ENCODE peak calls at places on chromosomes 6 and 20, in five cellular contexts. One of them, this sample, is unnamed.

GRCh38 chr6:167653561-167653960 is 173.2 kb upstream of the AFDN start:
- DNase-seq in transverse colon: no peak
- DNase-seq in endothelial cell: no peak
- DNase-seq in CD8-positive, alpha-beta T cell: no peak
- DNase-seq in lung: no peak
- DNase-seq in this sample: no peak

GRCh38 chr6:148223424-148223842 is 119.2 kb upstream of the SASH1 start:
- DNase-seq in CD8-positive, alpha-beta T cell: no peak
- DNase-seq in transverse colon: no peak
- DNase-seq in endothelial cell: no peak
- DNase-seq in lung: no peak
- DNase-seq in this sample: no peak

GRCh38 chr6:146526192-146526591 is 17.4 kb upstream of the RAB32 start:
- DNase-seq in lung: no peak
- DNase-seq in transverse colon: no peak
- DNase-seq in endothelial cell: no peak
- DNase-seq in CD8-positive, alpha-beta T cell: no peak
- DNase-seq in this sample: no peak

GRCh38 chr20:9075264-9076095 is 6.6 kb downstream of the PLCB4 start:
- DNase-seq in lung: no peak
- DNase-seq in CD8-positive, alpha-beta T cell: no peak
- DNase-seq in endothelial cell: no peak
- DNase-seq in transverse colon: no peak
- DNase-seq in this sample: no peak

GRCh38 chr20:53943522-53944291 is 126.7 kb downstream of the BCAS1 start:
- DNase-seq in endothelial cell: no peak
- DNase-seq in CD8-positive, alpha-beta T cell: no peak
- DNase-seq in transverse colon: no peak
- DNase-seq in lung: no peak
- DNase-seq in this sample: no peak

GRCh38 chr6:34630040-34630439 is 66.5 kb downstream of the ILRUN start:
- DNase-seq in endothelial cell: no peak
- DNase-seq in lung: no peak
- DNase-seq in CD8-positive, alpha-beta T cell: no peak
- DNase-seq in transverse colon: no peak
- DNase-seq in this sample: no peak

GRCh38 chr20:17227669-17228623 is 1.1 kb downstream of the PCSK2 start:
- DNase-seq in CD8-positive, alpha-beta T cell: no peak
- DNase-seq in endothelial cell: peak
- DNase-seq in lung: no peak
- DNase-seq in transverse colon: no peak
- DNase-seq in this sample: no peak

GRCh38 chr20:11717562-11717961 is 200.1 kb upstream of the BTBD3 start:
- DNase-seq in endothelial cell: no peak
- DNase-seq in CD8-positive, alpha-beta T cell: no peak
- DNase-seq in transverse colon: no peak
- DNase-seq in lung: no peak
- DNase-seq in this sample: no peak

GRCh38 chr6:5968817-5969726 is 37.7 kb downstream of the NRN1 start:
- DNase-seq in endothelial cell: no peak
- DNase-seq in CD8-positive, alpha-beta T cell: no peak
- DNase-seq in transverse colon: peak
- DNase-seq in lung: peak
- DNase-seq in this sample: no peak

GRCh38 chr6:112010328-112010727 is 43.6 kb upstream of the CCN6 start:
- DNase-seq in endothelial cell: no peak
- DNase-seq in transverse colon: no peak
- DNase-seq in lung: no peak
- DNase-seq in CD8-positive, alpha-beta T cell: peak
- DNase-seq in this sample: no peak

GRCh38 chr6:5630636-5631035 is 369.3 kb downstream of the FARS2 start:
- DNase-seq in endothelial cell: no peak
- DNase-seq in transverse colon: no peak
- DNase-seq in lung: no peak
- DNase-seq in CD8-positive, alpha-beta T cell: no peak
- DNase-seq in this sample: no peak

GRCh38 chr20:56762401-56762800 is 133.3 kb downstream of the TFAP2C start:
- DNase-seq in lung: no peak
- DNase-seq in CD8-positive, alpha-beta T cell: no peak
- DNase-seq in transverse colon: no peak
- DNase-seq in endothelial cell: no peak
- DNase-seq in this sample: no peak

GRCh38 chr6:132964101-132964867 is 149.9 kb downstream of the RPS12 start:
- DNase-seq in transverse colon: no peak
- DNase-seq in endothelial cell: no peak
- DNase-seq in lung: no peak
- DNase-seq in CD8-positive, alpha-beta T cell: no peak
- DNase-seq in this sample: no peak

GRCh38 chr6:26613717-26614683 is 17.2 kb downstream of the ABT1 start:
- DNase-seq in endothelial cell: peak
- DNase-seq in transverse colon: no peak
- DNase-seq in CD8-positive, alpha-beta T cell: peak
- DNase-seq in lung: no peak
- DNase-seq in this sample: no peak

GRCh38 chr6:10567256-10568041 is 46.3 kb downstream of the GCNT2 start:
- DNase-seq in CD8-positive, alpha-beta T cell: no peak
- DNase-seq in lung: no peak
- DNase-seq in transverse colon: no peak
- DNase-seq in endothelial cell: no peak
- DNase-seq in this sample: no peak

GRCh38 chr20:53829086-53829703 is 235.6 kb upstream of the ZNF217 start:
- DNase-seq in lung: no peak
- DNase-seq in transverse colon: no peak
- DNase-seq in CD8-positive, alpha-beta T cell: no peak
- DNase-seq in endothelial cell: no peak
- DNase-seq in this sample: no peak

GRCh38 chr6:30801950-30802349 is 57.6 kb upstream of the IER3 start:
- DNase-seq in endothelial cell: no peak
- DNase-seq in CD8-positive, alpha-beta T cell: no peak
- DNase-seq in lung: no peak
- DNase-seq in transverse colon: no peak
- DNase-seq in this sample: no peak

GRCh38 chr20:1298888-1299511 is 29.9 kb downstream of the SDCBP2 start:
- DNase-seq in transverse colon: no peak
- DNase-seq in CD8-positive, alpha-beta T cell: no peak
- DNase-seq in endothelial cell: no peak
- DNase-seq in lung: no peak
- DNase-seq in this sample: no peak

GRCh38 chr6:154805288-154805911 is 72.2 kb downstream of the SCAF8 start:
- DNase-seq in CD8-positive, alpha-beta T cell: no peak
- DNase-seq in lung: no peak
- DNase-seq in transverse colon: no peak
- DNase-seq in endothelial cell: no peak
- DNase-seq in this sample: no peak

GRCh38 chr6:146153040-146153758 is 124.3 kb downstream of the GRM1 start:
- DNase-seq in endothelial cell: no peak
- DNase-seq in transverse colon: no peak
- DNase-seq in lung: no peak
- DNase-seq in CD8-positive, alpha-beta T cell: no peak
- DNase-seq in this sample: no peak

GRCh38 chr6:137530404-137530803 is 36.2 kb upstream of the OLIG3 start:
- DNase-seq in lung: no peak
- DNase-seq in CD8-positive, alpha-beta T cell: no peak
- DNase-seq in transverse colon: no peak
- DNase-seq in endothelial cell: no peak
- DNase-seq in this sample: no peak

GRCh38 chr6:164142312-164142711 is 727.8 kb downstream of the QKI start:
- DNase-seq in lung: no peak
- DNase-seq in CD8-positive, alpha-beta T cell: no peak
- DNase-seq in transverse colon: no peak
- DNase-seq in endothelial cell: no peak
- DNase-seq in this sample: no peak

GRCh38 chr6:71375676-71376075 is 87.1 kb downstream of the OGFRL1 start:
- DNase-seq in transverse colon: no peak
- DNase-seq in lung: no peak
- DNase-seq in CD8-positive, alpha-beta T cell: no peak
- DNase-seq in endothelial cell: no peak
- DNase-seq in this sample: no peak

DNA sequence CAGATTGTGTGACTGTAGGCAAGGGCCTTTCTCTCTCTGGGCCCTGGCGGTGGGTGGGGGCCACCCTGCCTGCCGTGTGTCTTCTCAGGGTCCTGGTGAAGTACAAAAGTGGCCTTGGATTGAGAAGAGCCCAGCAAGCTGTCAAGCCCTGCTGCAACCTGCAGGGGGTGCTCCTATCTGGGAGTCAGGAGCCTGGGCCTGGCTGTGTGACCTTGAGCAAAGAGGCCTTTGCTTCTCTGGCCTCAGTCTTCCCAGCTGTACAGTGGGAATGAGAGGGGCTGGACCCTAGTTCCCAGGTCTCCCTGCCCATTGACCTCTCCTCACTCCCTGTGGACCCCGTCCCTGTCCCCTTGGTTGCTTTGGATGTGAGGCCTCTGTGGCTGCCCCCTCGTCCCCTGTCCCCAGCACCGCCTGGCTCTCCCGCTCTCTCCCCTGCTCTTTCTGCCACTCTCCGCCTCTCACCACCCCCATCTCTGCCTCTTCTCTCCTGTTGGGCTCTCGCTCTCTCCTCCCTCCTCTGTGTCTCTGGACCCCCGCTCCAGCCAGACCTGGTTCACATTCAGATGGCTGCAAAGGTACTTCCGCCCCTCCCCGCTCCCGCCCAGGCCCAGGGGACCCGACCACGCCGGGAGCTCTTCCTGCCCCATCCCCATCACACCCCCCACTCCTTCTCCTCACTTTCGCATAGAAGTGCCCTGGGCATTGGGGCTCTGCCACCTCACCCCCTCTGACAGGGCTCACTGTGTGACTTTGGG is 46.7 kb downstream of the SRC start:
- DNase-seq in endothelial cell: no peak
- DNase-seq in lung: no peak
- DNase-seq in transverse colon: no peak
- DNase-seq in CD8-positive, alpha-beta T cell: no peak
- DNase-seq in this sample: no peak
- TF ChIP-seq CTCF in endothelial cell: peak
- TF ChIP-seq CTCF in lung: no peak
- TF ChIP-seq CTCF in transverse colon: no peak
- TF ChIP-seq CTCF in CD8-positive, alpha-beta T cell: no peak
- TF ChIP-seq CTCF in this sample: no peak

DNA sequence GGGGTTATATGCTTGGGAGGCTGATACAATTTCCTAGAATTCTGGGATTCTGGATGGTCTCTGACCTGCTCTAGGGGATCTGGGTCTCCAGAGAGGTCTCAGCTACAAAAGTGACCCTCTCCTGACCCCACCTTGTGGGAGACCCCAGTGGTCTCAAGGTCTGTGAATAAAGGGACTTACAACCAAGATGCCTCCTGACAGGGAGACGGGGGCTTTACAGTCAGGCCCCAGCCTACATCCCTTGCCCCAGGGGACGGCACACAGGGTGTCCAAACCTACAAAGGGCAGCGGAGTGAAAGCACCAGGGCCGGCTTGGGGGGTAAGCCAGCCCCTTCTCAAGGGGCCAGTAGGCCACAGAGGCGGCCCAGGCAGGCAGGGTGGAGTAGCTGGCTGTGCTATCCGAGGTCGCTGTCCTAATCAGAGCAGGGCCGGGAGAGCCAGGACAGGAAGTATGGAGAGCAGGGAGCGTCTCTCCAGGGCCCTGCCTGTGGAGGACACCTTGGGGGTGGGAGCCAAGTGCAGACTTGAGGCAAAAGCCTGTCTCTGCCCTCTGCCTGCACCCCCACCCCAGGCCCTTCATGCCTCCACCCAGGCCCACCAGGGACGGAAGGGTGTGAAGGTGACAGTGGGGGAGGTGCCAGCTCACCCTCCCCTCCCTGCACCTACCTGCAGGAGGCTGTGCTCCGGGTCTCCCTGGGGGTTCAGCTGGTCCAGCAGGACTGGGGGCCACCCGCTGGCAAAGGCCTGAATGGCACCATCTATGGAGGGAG is 3.5 kb downstream of the GFRA4 start:
- DNase-seq in transverse colon: no peak
- DNase-seq in endothelial cell: no peak
- DNase-seq in lung: no peak
- DNase-seq in CD8-positive, alpha-beta T cell: no peak
- DNase-seq in this sample: no peak
- TF ChIP-seq CTCF in transverse colon: no peak
- TF ChIP-seq CTCF in endothelial cell: no peak
- TF ChIP-seq CTCF in lung: no peak
- TF ChIP-seq CTCF in CD8-positive, alpha-beta T cell: no peak
- TF ChIP-seq CTCF in this sample: no peak

GRCh38 chr6:44110005-44110681 is 17.1 kb downstream of the MRPL14 start:
- DNase-seq in endothelial cell: no peak
- DNase-seq in transverse colon: no peak
- DNase-seq in lung: no peak
- DNase-seq in CD8-positive, alpha-beta T cell: no peak
- DNase-seq in this sample: no peak

GRCh38 chr6:44111434-44112417 is 15.5 kb downstream of the MRPL14 start:
- DNase-seq in endothelial cell: no peak
- DNase-seq in transverse colon: no peak
- DNase-seq in lung: no peak
- DNase-seq in CD8-positive, alpha-beta T cell: no peak
- DNase-seq in this sample: no peak

GRCh38 chr6:44110966-44111365 is 16.3 kb downstream of the MRPL14 start:
- DNase-seq in endothelial cell: no peak
- DNase-seq in transverse colon: no peak
- DNase-seq in CD8-positive, alpha-beta T cell: no peak
- DNase-seq in lung: no peak
- DNase-seq in this sample: no peak

GRCh38 chr6:44115866-44116265 is 11.4 kb downstream of the MRPL14 start:
- DNase-seq in endothelial cell: no peak
- DNase-seq in transverse colon: no peak
- DNase-seq in CD8-positive, alpha-beta T cell: no peak
- DNase-seq in lung: no peak
- DNase-seq in this sample: no peak

DNA sequence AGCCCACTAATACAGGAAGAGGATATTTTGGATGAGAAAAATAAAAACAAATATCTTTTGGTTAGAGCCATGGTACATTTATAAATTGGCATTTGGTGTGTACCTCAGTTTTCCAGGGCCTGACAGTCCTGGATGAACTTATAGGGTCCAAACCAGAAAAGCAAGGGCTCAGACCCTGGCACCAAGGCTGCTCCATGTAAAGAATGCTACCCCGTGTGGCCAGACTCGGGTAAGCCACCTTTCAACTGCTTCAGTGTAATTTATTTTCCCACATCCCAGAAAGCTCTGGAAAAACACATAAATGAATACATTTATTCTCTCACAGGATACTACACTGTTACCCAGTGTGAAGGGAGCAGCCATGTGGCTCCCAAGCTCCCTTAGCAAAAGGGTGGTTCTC is 13.9 kb downstream of the MRPL14 start:
- DNase-seq in transverse colon: no peak
- DNase-seq in lung: no peak
- DNase-seq in endothelial cell: no peak
- DNase-seq in CD8-positive, alpha-beta T cell: no peak
- DNase-seq in this sample: no peak
- TF ChIP-seq CTCF in transverse colon: no peak
- TF ChIP-seq CTCF in lung: no peak
- TF ChIP-seq CTCF in endothelial cell: peak
- TF ChIP-seq CTCF in CD8-positive, alpha-beta T cell: no peak
- TF ChIP-seq CTCF in this sample: no peak

DNA sequence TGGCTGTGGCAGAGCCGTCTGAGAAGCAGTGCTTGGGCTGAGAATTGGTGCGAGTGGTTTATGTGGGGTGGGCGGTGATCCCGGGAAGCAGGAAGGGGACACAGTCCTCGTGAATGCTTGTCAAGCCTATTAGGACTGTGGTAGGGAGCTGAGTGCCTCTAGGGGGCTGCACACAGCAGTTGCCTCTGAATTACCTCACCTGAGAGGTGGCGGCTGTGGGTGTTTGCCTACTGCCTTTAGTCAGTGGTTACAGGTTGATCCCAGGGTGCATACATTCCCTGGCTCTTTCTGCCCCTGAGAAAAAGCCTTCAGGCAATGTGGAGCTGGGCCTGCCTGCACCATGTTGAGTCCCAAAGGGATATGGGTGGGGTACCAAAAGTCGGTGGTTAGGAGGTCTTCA is 5.2 kb downstream of the AP5S1 start:
- DNase-seq in lung: no peak
- DNase-seq in transverse colon: no peak
- DNase-seq in endothelial cell: no peak
- DNase-seq in CD8-positive, alpha-beta T cell: no peak
- DNase-seq in this sample: no peak
- TF ChIP-seq CTCF in lung: no peak
- TF ChIP-seq CTCF in transverse colon: no peak
- TF ChIP-seq CTCF in endothelial cell: no peak
- TF ChIP-seq CTCF in CD8-positive, alpha-beta T cell: no peak
- TF ChIP-seq CTCF in this sample: no peak

This sample was measured in prostate gland.